ENCODE peak calls at places on chromosomes 4 and X, in ten cellular contexts. V is stomach, Z is tibial artery, Q is sigmoid colon, L is spleen, B is AG09309, G is lung, A is pancreas, J is RWPE2, I is tibial nerve. F is an unnamed sample.

GRCh38 chr4:15702941-15703403 is at the start of gene BST1:
- DNase-seq in V (peak), Z (peak), Q (peak), L (peak), B (no peak), G (peak), A (peak), J (no peak), I (peak), F (peak)

GRCh38 chrX:2398341-2398656 is 102.5 kb downstream of the DHRSX start:
- DNase-seq in V (no peak), Z (no peak), Q (no peak), L (no peak), B (no peak), G (no peak), A (no peak), J (no peak), I (no peak), F (no peak)

GRCh38 chr4:76673361-76673760 is 224.6 kb downstream of the SOWAHB start:
- DNase-seq in V (no peak), Z (no peak), Q (no peak), L (no peak), B (no peak), G (no peak), A (no peak), J (no peak), I (no peak), F (no peak)

GRCh38 chr4:151753056-151753455 is 7.8 kb downstream of the GATB start:
- DNase-seq in V (no peak), Z (no peak), Q (no peak), L (no peak), B (no peak), G (no peak), A (no peak), J (peak), I (no peak), F (peak)

GRCh38 chr4:15598644-15599043 is 56.5 kb downstream of the FBXL5 start:
- DNase-seq in V (no peak), Z (no peak), Q (no peak), L (no peak), B (no peak), G (no peak), A (no peak), J (no peak), I (no peak), F (no peak)

GRCh38 chr4:162610116-162610515 is 446.3 kb upstream of the FSTL5 start:
- DNase-seq in V (no peak), Z (no peak), Q (no peak), L (no peak), B (no peak), G (no peak), A (no peak), J (no peak), I (no peak), F (no peak)

GRCh38 chrX:45006002-45006800 is 133.2 kb downstream of the KDM6A start:
- DNase-seq in V (no peak), Z (no peak), Q (no peak), L (no peak), B (no peak), G (no peak), A (no peak), J (no peak), I (no peak), F (no peak)

GRCh38 chrX:112841114-112841819 is 636 bp upstream of the AMOT start:
- DNase-seq in V (peak), Z (peak), Q (peak), L (peak), B (peak), G (peak), A (peak), J (no peak), I (peak), F (peak)

GRCh38 chr4:41957634-41958033 is 22.4 kb downstream of the TMEM33 start:
- DNase-seq in V (no peak), Z (no peak), Q (no peak), L (no peak), B (no peak), G (no peak), A (no peak), J (no peak), I (no peak), F (peak)
- TF ChIP-seq CTCF in V (no peak), Z (no peak), Q (no peak), L (peak), B (peak), G (no peak), A (no peak), J (peak), I (peak), F (peak)

GRCh38 chrX:13649823-13650222 is 3.1 kb upstream of the TCEANC start:
- DNase-seq in V (no peak), Z (no peak), Q (no peak), L (no peak), B (no peak), G (no peak), A (no peak), J (no peak), I (no peak), F (no peak)

GRCh38 chrX:13645464-13646153 is 7.3 kb upstream of the TCEANC start:
- DNase-seq in V (no peak), Z (no peak), Q (no peak), L (no peak), B (no peak), G (no peak), A (no peak), J (no peak), I (no peak), F (no peak)

GRCh38 chrX:13647709-13648212 is 5.2 kb upstream of the TCEANC start:
- DNase-seq in V (peak), Z (peak), Q (peak), L (no peak), B (no peak), G (peak), A (peak), J (no peak), I (peak), F (no peak)

GRCh38 chrX:13650318-13650717 is 2.6 kb upstream of the TCEANC start:
- DNase-seq in V (no peak), Z (no peak), Q (no peak), L (no peak), B (no peak), G (no peak), A (no peak), J (no peak), I (no peak), F (no peak)

GRCh38 chrX:13646154-13646549 is 6.8 kb upstream of the TCEANC start:
- DNase-seq in V (peak), Z (peak), Q (peak), L (no peak), B (no peak), G (peak), A (peak), J (no peak), I (peak), F (peak)
- TF ChIP-seq CTCF in V (peak), Z (peak), Q (peak), L (peak), B (peak), G (peak), A (peak), J (peak), I (peak), F (peak)

GRCh38 chr4:150411527-150411926 is 170.4 kb upstream of the MAB21L2 start:
- DNase-seq in V (no peak), Z (no peak), Q (no peak), L (no peak), B (no peak), G (no peak), A (no peak), J (no peak), I (no peak), F (no peak)
- TF ChIP-seq CTCF in V (no peak), Z (no peak), Q (no peak), L (no peak), B (peak), G (no peak), A (no peak), J (no peak), I (no peak), F (no peak)

GRCh38 chr4:74535471-74535870 is 90.5 kb downstream of the AREG start:
- DNase-seq in V (no peak), Z (no peak), Q (no peak), L (no peak), B (no peak), G (no peak), A (no peak), J (no peak), I (no peak), F (no peak)

GRCh38 chr4:74534121-74534520 is 89.2 kb downstream of the AREG start:
- DNase-seq in V (no peak), Z (no peak), Q (no peak), L (no peak), B (no peak), G (no peak), A (no peak), J (no peak), I (no peak), F (no peak)

GRCh38 chr4:74534936-74535335 is 90.0 kb downstream of the AREG start:
- DNase-seq in V (no peak), Z (no peak), Q (no peak), L (no peak), B (no peak), G (no peak), A (no peak), J (no peak), I (no peak), F (no peak)

GRCh38 chr4:74529284-74530041 is 84.5 kb downstream of the AREG start:
- DNase-seq in V (no peak), Z (no peak), Q (no peak), L (no peak), B (no peak), G (no peak), A (no peak), J (no peak), I (no peak), F (no peak)

GRCh38 chr4:74531952-74532794 is 87.2 kb downstream of the AREG start:
- DNase-seq in V (no peak), Z (no peak), Q (no peak), L (no peak), B (peak), G (no peak), A (no peak), J (no peak), I (no peak), F (peak)
- TF ChIP-seq CTCF in V (peak), Z (peak), Q (no peak), L (peak), B (peak), G (peak), A (no peak), J (peak), I (peak), F (peak)

F was measured in GM13976.